ENCODE peak calls at places on chromosomes 3 and 15, in five cellular contexts. R, Y, E, I and K are unnamed samples. For H3K4me1, the result is how much of the 10 kb centered on the place peaks cover.

GRCh38 chr3:88985491-88985890 is 121.9 kb upstream of the EPHA3 start:
- DNase-seq in E (no peak), I (no peak), Y (no peak), R (no peak), K (no peak)

GRCh38 chr15:34987623-34987981 is 485 bp downstream of the ZNF770 start:
- DNase-seq in E (no peak), R (no peak), I (no peak), Y (peak), K (no peak)

GRCh38 chr3:10169000-10169496 is 4.3 kb downstream of the IRAK2 start:
- DNase-seq in Y (no peak), I (no peak), R (no peak), E (no peak), K (no peak)

GRCh38 chr15:62165029-62165792 is at the start of gene C2CD4B:
- DNase-seq in I (no peak), R (peak), E (peak), Y (peak), K (no peak)

GRCh38 chr15:85690546-85691226 is 104.0 kb downstream of the KLHL25 start:
- DNase-seq in E (peak), R (no peak), I (peak), Y (no peak), K (peak)

GRCh38 chr15:39556461-39556860 is 24.4 kb upstream of the THBS1 start:
- DNase-seq in I (no peak), R (no peak), Y (no peak), E (no peak), K (no peak)

GRCh38 chr3:23623841-23624240 is 181.9 kb upstream of the UBE2E1 start:
- DNase-seq in Y (no peak), E (no peak), R (no peak), I (no peak), K (no peak)

GRCh38 chr3:152155654-152156053 is 113.1 kb upstream of the MBNL1 start:
- DNase-seq in Y (no peak), I (no peak), E (no peak), R (no peak), K (no peak)

GRCh38 chr3:71247221-71247947 is 336.1 kb downstream of the FOXP1 start:
- DNase-seq in I (no peak), E (no peak), Y (peak), R (no peak), K (peak)

GRCh38 chr15:73318463-73319351 is 50.1 kb downstream of the HCN4 start:
- DNase-seq in Y (peak), R (no peak), I (no peak), E (no peak), K (peak)

GRCh38 chr15:79978694-79979519 is 7.9 kb upstream of the BCL2A1 start:
- DNase-seq in I (no peak), R (no peak), E (no peak), Y (no peak), K (no peak)

GRCh38 chr3:177589041-177589650 is 391.9 kb upstream of the TBL1XR1 start:
- DNase-seq in I (no peak), E (no peak), Y (no peak), R (no peak), K (no peak)

GRCh38 chr15:44729394-44729913 is 6.9 kb upstream of the TRIM69 start:
- DNase-seq in R (no peak), I (peak), E (no peak), Y (no peak), K (peak)

GRCh38 chr3:43180027-43180426 is 74.1 kb upstream of the POMGNT2 start:
- DNase-seq in I (peak), R (no peak), Y (no peak), E (peak), K (no peak)

GRCh38 chr3:129007792-129008191 is 6.7 kb downstream of the EFCC1 start:
- DNase-seq in Y (no peak), E (no peak), I (no peak), R (no peak), K (no peak)

GRCh38 chr3:37764586-37764985 is 97.1 kb upstream of the CTDSPL start:
- DNase-seq in I (no peak), Y (no peak), E (no peak), R (no peak), K (no peak)

GRCh38 chr3:139528281-139528680 is 11.3 kb downstream of the RBP1 start:
- DNase-seq in E (no peak), Y (no peak), R (no peak), I (no peak), K (no peak)

GRCh38 chr3:81713018-81713417 is 48.4 kb downstream of the GBE1 start:
- DNase-seq in I (no peak), R (no peak), Y (no peak), E (peak), K (no peak)
- H3K4me1 ChIP-seq in I (under half), R (under half), Y (under half), E (under half), K (under half)

GRCh38 chr15:42360535-42361112 is 1.3 kb downstream of the CAPN3 start:
- DNase-seq in E (no peak), I (no peak), Y (no peak), R (no peak), K (no peak)
- H3K4me1 ChIP-seq in E (under half), I (under half), Y (under half), R (under half), K (under half)

DNA sequence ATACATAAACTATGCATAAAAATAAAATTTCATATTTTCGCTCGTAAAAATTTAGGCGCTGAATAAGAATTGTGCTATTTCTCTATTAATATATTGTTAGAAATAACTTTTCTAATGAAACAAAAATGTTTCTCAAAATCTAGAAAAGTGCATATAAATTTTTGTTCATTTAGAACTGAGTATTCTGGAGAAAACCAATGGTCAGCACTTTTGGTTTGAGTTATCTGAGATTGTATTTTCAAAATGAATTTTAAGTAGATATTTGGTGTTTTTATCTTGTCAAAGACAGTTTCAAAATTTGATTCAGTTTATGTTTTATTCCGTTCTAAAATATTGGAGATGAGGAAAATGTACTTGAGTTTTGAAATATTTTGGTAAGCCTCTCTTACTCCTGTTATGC is 13.9 kb downstream of the MYNN start:
- DNase-seq in R (no peak), I (no peak), Y (no peak), E (no peak), K (no peak)
- H3K4me1 ChIP-seq in R (under half), I (under half), Y (under half), E (under half), K (under half)

GRCh38 chr3:34034840-34035239 is 236.4 kb downstream of the PDCD6IP start:
- DNase-seq in Y (no peak), I (no peak), E (no peak), R (no peak), K (no peak)
- H3K4me1 ChIP-seq in Y (under half), I (under half), E (under half), R (under half), K (under half)

GRCh38 chr15:77010312-77010686 is 15.4 kb downstream of the PSTPIP1 start:
- DNase-seq in Y (no peak), E (no peak), R (no peak), I (no peak), K (no peak)

GRCh38 chr15:77012117-77012712 is 17.3 kb downstream of the PSTPIP1 start:
- DNase-seq in Y (no peak), R (no peak), E (no peak), I (no peak), K (no peak)

GRCh38 chr15:77009646-77010311 is 14.9 kb downstream of the PSTPIP1 start:
- DNase-seq in R (no peak), I (no peak), Y (no peak), E (no peak), K (no peak)

GRCh38 chr15:77009176-77009575 is 14.2 kb downstream of the PSTPIP1 start:
- DNase-seq in R (no peak), E (no peak), Y (no peak), I (no peak), K (no peak)

GRCh38 chr15:77010842-77011241 is 15.9 kb downstream of the PSTPIP1 start:
- DNase-seq in Y (no peak), E (no peak), I (no peak), R (no peak), K (no peak)
- H3K4me1 ChIP-seq in Y (under half), E (under half), I (half or more), R (under half), K (under half)

DNA sequence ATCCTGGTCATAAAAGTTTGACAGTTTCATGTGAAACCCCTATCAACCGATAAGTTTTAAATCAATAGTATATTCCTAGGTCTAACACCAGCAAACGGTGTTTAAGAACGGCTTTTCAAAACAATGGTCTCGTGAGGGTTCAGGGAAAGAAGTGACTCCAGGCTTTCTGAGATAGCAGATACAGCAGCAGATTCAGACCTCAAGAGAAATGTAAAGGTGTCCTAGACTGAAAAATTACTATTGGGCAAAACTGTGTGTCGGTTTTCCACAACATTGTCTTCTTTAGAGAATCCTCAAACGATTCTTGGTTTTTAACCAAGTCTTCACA is 1.3 kb downstream of the SETD2 start:
- DNase-seq in E (no peak), R (no peak), Y (no peak), I (no peak), K (no peak)
- H3K4me1 ChIP-seq in E (under half), R (half or more), Y (under half), I (half or more), K (under half)

GRCh38 chr3:25635038-25635437 is 29.7 kb downstream of the TOP2B start:
- DNase-seq in Y (no peak), R (no peak), E (no peak), I (no peak), K (no peak)

GRCh38 chr3:25631989-25632388 is 32.7 kb downstream of the TOP2B start:
- DNase-seq in Y (no peak), R (no peak), I (no peak), E (no peak), K (no peak)

DNA sequence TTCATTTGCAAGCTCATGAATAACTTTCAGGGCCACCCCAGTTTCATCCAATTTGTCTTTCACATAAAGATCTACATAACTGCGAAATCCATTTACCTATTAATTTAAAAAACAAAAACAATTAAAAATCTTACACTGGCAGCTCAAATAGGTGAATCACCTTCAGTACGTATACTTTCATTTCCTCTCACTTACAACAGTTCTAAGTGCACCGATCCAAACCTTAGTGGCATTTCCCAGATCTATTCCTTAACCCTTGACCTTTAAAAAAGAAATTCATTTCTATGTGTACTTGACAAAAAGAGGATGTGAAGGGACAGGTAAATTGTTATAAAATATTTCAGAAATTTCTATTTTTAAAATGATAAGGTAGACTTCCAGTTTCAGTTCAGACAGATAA is 30.8 kb downstream of the TOP2B start:
- DNase-seq in E (no peak), Y (no peak), I (no peak), R (no peak), K (no peak)
- H3K4me1 ChIP-seq in E (under half), Y (under half), I (under half), R (under half), K (under half)

GRCh38 chr3:127819086-127819485 is 3.2 kb downstream of the MGLL start:
- DNase-seq in I (no peak), R (no peak), Y (no peak), E (no peak), K (no peak)
- H3K4me1 ChIP-seq in I (under half), R (half or more), Y (under half), E (under half), K (under half)